ENCODE peak calls at places on chromosomes 2 and 18, in five cellular contexts. One of them, this sample, is unnamed.

GRCh38 chr2:128037624-128038023 is 9.8 kb upstream of the SAP130 start:
- DNase-seq in neural progenitor cell: peak
- DNase-seq in mesothelial cell of epicardium: no peak
- DNase-seq in H9: peak
- DNase-seq in GM13976: no peak
- DNase-seq in this sample: no peak

GRCh38 chr2:123453046-123453445 is 572.0 kb upstream of the CNTNAP5 start:
- DNase-seq in mesothelial cell of epicardium: no peak
- DNase-seq in H9: no peak
- DNase-seq in GM13976: no peak
- DNase-seq in neural progenitor cell: no peak
- DNase-seq in this sample: no peak

GRCh38 chr18:35387367-35387685 is 10.2 kb upstream of the ZNF396 start:
- DNase-seq in mesothelial cell of epicardium: no peak
- DNase-seq in H9: no peak
- DNase-seq in neural progenitor cell: no peak
- DNase-seq in GM13976: no peak
- DNase-seq in this sample: no peak

GRCh38 chr18:75530548-75531211 is 103.2 kb upstream of the SMIM21 start:
- DNase-seq in neural progenitor cell: no peak
- DNase-seq in H9: no peak
- DNase-seq in GM13976: no peak
- DNase-seq in mesothelial cell of epicardium: no peak
- DNase-seq in this sample: no peak

GRCh38 chr18:23133860-23134779 is 1.2 kb upstream of the CABLES1 start:
- DNase-seq in mesothelial cell of epicardium: no peak
- DNase-seq in H9: peak
- DNase-seq in GM13976: peak
- DNase-seq in neural progenitor cell: peak
- DNase-seq in this sample: peak

GRCh38 chr2:178419123-178419522 is 31.9 kb downstream of the PRKRA start:
- DNase-seq in H9: no peak
- DNase-seq in neural progenitor cell: no peak
- DNase-seq in mesothelial cell of epicardium: no peak
- DNase-seq in GM13976: no peak
- DNase-seq in this sample: no peak

GRCh38 chr2:212854116-212854515 is 297.3 kb downstream of the IKZF2 start:
- DNase-seq in mesothelial cell of epicardium: no peak
- DNase-seq in neural progenitor cell: no peak
- DNase-seq in H9: no peak
- DNase-seq in GM13976: no peak
- DNase-seq in this sample: no peak

GRCh38 chr2:4763009-4763408 is 929.2 kb upstream of the SOX11 start:
- DNase-seq in neural progenitor cell: peak
- DNase-seq in mesothelial cell of epicardium: peak
- DNase-seq in GM13976: no peak
- DNase-seq in H9: peak
- DNase-seq in this sample: peak

GRCh38 chr2:111705711-111706323 is 178.2 kb downstream of the ANAPC1 start:
- DNase-seq in mesothelial cell of epicardium: no peak
- DNase-seq in H9: peak
- DNase-seq in GM13976: peak
- DNase-seq in neural progenitor cell: peak
- DNase-seq in this sample: peak

GRCh38 chr2:178306351-178307073 is 112.2 kb downstream of the OSBPL6 start:
- DNase-seq in mesothelial cell of epicardium: no peak
- DNase-seq in H9: peak
- DNase-seq in neural progenitor cell: peak
- DNase-seq in GM13976: peak
- DNase-seq in this sample: peak

GRCh38 chr2:164028764-164029534 is 293.1 kb upstream of the FIGN start:
- DNase-seq in mesothelial cell of epicardium: no peak
- DNase-seq in GM13976: no peak
- DNase-seq in neural progenitor cell: no peak
- DNase-seq in H9: no peak
- DNase-seq in this sample: no peak

GRCh38 chr18:61006687-61007224 is 326.5 kb upstream of the CDH20 start:
- DNase-seq in GM13976: no peak
- DNase-seq in mesothelial cell of epicardium: no peak
- DNase-seq in H9: no peak
- DNase-seq in neural progenitor cell: no peak
- DNase-seq in this sample: no peak

GRCh38 chr2:131493199-131494018 is 1.2 kb upstream of the MZT2A start:
- DNase-seq in GM13976: no peak
- DNase-seq in H9: no peak
- DNase-seq in mesothelial cell of epicardium: no peak
- DNase-seq in neural progenitor cell: no peak
- DNase-seq in this sample: no peak

GRCh38 chr2:152573168-152573567 is 144.1 kb downstream of the PRPF40A start:
- DNase-seq in mesothelial cell of epicardium: no peak
- DNase-seq in H9: no peak
- DNase-seq in neural progenitor cell: no peak
- DNase-seq in GM13976: peak
- DNase-seq in this sample: peak

GRCh38 chr2:219739061-219739460 is 111.6 kb downstream of the SLC4A3 start:
- DNase-seq in GM13976: no peak
- DNase-seq in H9: no peak
- DNase-seq in mesothelial cell of epicardium: no peak
- DNase-seq in neural progenitor cell: no peak
- DNase-seq in this sample: no peak

GRCh38 chr2:88671786-88672427 is 19.6 kb upstream of the RPIA start:
- DNase-seq in mesothelial cell of epicardium: no peak
- DNase-seq in GM13976: peak
- DNase-seq in H9: peak
- DNase-seq in neural progenitor cell: peak
- DNase-seq in this sample: peak

GRCh38 chr2:240217431-240218301 is 77.2 kb upstream of the OTOS start:
- DNase-seq in mesothelial cell of epicardium: no peak
- DNase-seq in neural progenitor cell: no peak
- DNase-seq in GM13976: no peak
- DNase-seq in H9: peak
- DNase-seq in this sample: no peak

GRCh38 chr2:121104721-121105141 is 180.3 kb downstream of the TFCP2L1 start:
- DNase-seq in neural progenitor cell: peak
- DNase-seq in mesothelial cell of epicardium: no peak
- DNase-seq in GM13976: no peak
- DNase-seq in H9: no peak
- DNase-seq in this sample: no peak

GRCh38 chr18:57438669-57439616 is 3.8 kb downstream of the ONECUT2 start:
- DNase-seq in neural progenitor cell: peak
- DNase-seq in mesothelial cell of epicardium: no peak
- DNase-seq in GM13976: peak
- DNase-seq in H9: no peak
- DNase-seq in this sample: peak

GRCh38 chr2:173749315-173749714 is 215.9 kb downstream of the SP3 start:
- DNase-seq in GM13976: no peak
- DNase-seq in mesothelial cell of epicardium: no peak
- DNase-seq in H9: no peak
- DNase-seq in neural progenitor cell: peak
- DNase-seq in this sample: no peak

GRCh38 chr2:39223909-39224308 is 19.9 kb downstream of the CDKL4 start:
- DNase-seq in mesothelial cell of epicardium: no peak
- DNase-seq in H9: no peak
- DNase-seq in GM13976: no peak
- DNase-seq in neural progenitor cell: no peak
- DNase-seq in this sample: no peak

GRCh38 chr2:235661136-235661535 is 167.3 kb downstream of the AGAP1 start:
- DNase-seq in H9: no peak
- DNase-seq in mesothelial cell of epicardium: no peak
- DNase-seq in GM13976: no peak
- DNase-seq in neural progenitor cell: no peak
- DNase-seq in this sample: no peak

GRCh38 chr2:169933124-169933711 is 106.0 kb downstream of the UBR3 start:
- DNase-seq in mesothelial cell of epicardium: no peak
- DNase-seq in H9: no peak
- DNase-seq in neural progenitor cell: peak
- DNase-seq in GM13976: peak
- DNase-seq in this sample: no peak

GRCh38 chr2:216590780-216591179 is 42.4 kb upstream of the IGFBP2 start:
- DNase-seq in neural progenitor cell: no peak
- DNase-seq in mesothelial cell of epicardium: no peak
- DNase-seq in H9: peak
- DNase-seq in GM13976: no peak
- DNase-seq in this sample: no peak

GRCh38 chr2:173231042-173231441 is 123.6 kb upstream of the CDCA7 start:
- DNase-seq in mesothelial cell of epicardium: no peak
- DNase-seq in H9: no peak
- DNase-seq in neural progenitor cell: no peak
- DNase-seq in GM13976: no peak
- DNase-seq in this sample: no peak

GRCh38 chr2:54083440-54083839 is 32.0 kb upstream of the ACYP2 start:
- DNase-seq in H9: no peak
- DNase-seq in mesothelial cell of epicardium: no peak
- DNase-seq in GM13976: no peak
- DNase-seq in neural progenitor cell: no peak
- DNase-seq in this sample: no peak

GRCh38 chr2:223101340-223102039 is 49.5 kb downstream of the KCNE4 start:
- DNase-seq in GM13976: peak
- DNase-seq in mesothelial cell of epicardium: no peak
- DNase-seq in neural progenitor cell: peak
- DNase-seq in H9: peak
- DNase-seq in this sample: no peak

GRCh38 chr2:238914648-238915015 is 66.7 kb downstream of the TWIST2 start:
- DNase-seq in mesothelial cell of epicardium: no peak
- DNase-seq in H9: no peak
- DNase-seq in neural progenitor cell: no peak
- DNase-seq in GM13976: no peak
- DNase-seq in this sample: no peak

GRCh38 chr2:174951746-174952145 is 53.4 kb downstream of the CHN1 start:
- DNase-seq in mesothelial cell of epicardium: no peak
- DNase-seq in neural progenitor cell: peak
- DNase-seq in H9: no peak
- DNase-seq in GM13976: no peak
- DNase-seq in this sample: no peak

DNA sequence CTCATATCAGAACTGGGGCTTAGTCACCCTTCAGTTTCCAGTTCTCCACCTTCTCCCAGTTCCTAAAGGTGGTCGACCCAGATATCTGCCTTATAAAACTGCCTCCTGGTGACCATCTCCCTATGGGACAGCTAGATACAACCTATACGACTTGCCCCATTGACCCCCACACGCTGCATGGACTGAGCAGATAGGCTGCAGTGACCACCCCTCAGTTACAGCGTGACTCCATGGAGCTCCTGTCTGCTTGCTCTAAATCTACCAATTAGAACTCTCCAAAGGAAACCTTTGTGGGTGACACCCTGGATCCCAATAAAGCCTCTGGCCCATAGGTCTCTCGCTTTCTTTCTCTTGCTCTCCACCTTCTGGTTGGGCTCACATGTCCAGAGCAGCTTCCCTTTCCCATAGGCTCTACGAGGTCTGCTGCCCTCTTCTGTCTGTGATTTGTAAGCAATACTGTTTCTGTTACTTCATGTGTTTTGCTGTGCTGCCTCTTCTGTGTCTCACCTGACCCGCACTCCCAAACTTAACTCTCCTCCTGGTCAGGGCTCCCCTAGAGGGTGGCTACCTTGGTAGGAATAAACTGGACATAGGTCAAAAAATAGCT is 971.3 kb upstream of the FAM98A start:
- DNase-seq in neural progenitor cell: peak
- DNase-seq in H9: peak
- DNase-seq in mesothelial cell of epicardium: no peak
- DNase-seq in GM13976: no peak
- DNase-seq in this sample: no peak
- TF ChIP-seq CTCF in neural progenitor cell: peak
- TF ChIP-seq CTCF in H9: peak
- TF ChIP-seq CTCF in mesothelial cell of epicardium: no peak
- TF ChIP-seq CTCF in GM13976: no peak
- TF ChIP-seq CTCF in this sample: no peak

GRCh38 chr2:12602661-12603060 is 114.1 kb upstream of the TRIB2 start:
- DNase-seq in mesothelial cell of epicardium: no peak
- DNase-seq in GM13976: no peak
- DNase-seq in neural progenitor cell: no peak
- DNase-seq in H9: no peak
- DNase-seq in this sample: no peak
- TF ChIP-seq CTCF in mesothelial cell of epicardium: no peak
- TF ChIP-seq CTCF in GM13976: no peak
- TF ChIP-seq CTCF in neural progenitor cell: no peak
- TF ChIP-seq CTCF in H9: no peak
- TF ChIP-seq CTCF in this sample: no peak

GRCh38 chr2:148645135-148645924 is 779 bp downstream of the EPC2 start:
- DNase-seq in GM13976: peak
- DNase-seq in neural progenitor cell: peak
- DNase-seq in H9: peak
- DNase-seq in mesothelial cell of epicardium: peak
- DNase-seq in this sample: peak
- TF ChIP-seq CTCF in GM13976: peak
- TF ChIP-seq CTCF in neural progenitor cell: peak
- TF ChIP-seq CTCF in H9: no peak
- TF ChIP-seq CTCF in mesothelial cell of epicardium: no peak
- TF ChIP-seq CTCF in this sample: no peak

GRCh38 chr2:797993-798392 is 120.8 kb upstream of the TMEM18 start:
- DNase-seq in neural progenitor cell: no peak
- DNase-seq in H9: no peak
- DNase-seq in GM13976: no peak
- DNase-seq in mesothelial cell of epicardium: no peak
- DNase-seq in this sample: no peak
- TF ChIP-seq CTCF in neural progenitor cell: no peak
- TF ChIP-seq CTCF in H9: no peak
- TF ChIP-seq CTCF in GM13976: no peak
- TF ChIP-seq CTCF in mesothelial cell of epicardium: no peak
- TF ChIP-seq CTCF in this sample: no peak

GRCh38 chr2:63494968-63495367 is 93.3 kb downstream of the WDPCP start:
- DNase-seq in mesothelial cell of epicardium: no peak
- DNase-seq in H9: no peak
- DNase-seq in neural progenitor cell: no peak
- DNase-seq in GM13976: no peak
- DNase-seq in this sample: no peak
- TF ChIP-seq CTCF in mesothelial cell of epicardium: no peak
- TF ChIP-seq CTCF in H9: no peak
- TF ChIP-seq CTCF in neural progenitor cell: no peak
- TF ChIP-seq CTCF in GM13976: no peak
- TF ChIP-seq CTCF in this sample: no peak

This sample was measured in activated CD8-positive, alpha-beta T cell treated with anti-CD3 and anti-CD28 coated beads for 36 hours.